ENCODE peak calls at places on chromosomes 5 and 9, in ten cellular contexts. I is mammary epithelial cell, B is hepatocyte, N is PC-3, Y is A673, Z is fibroblast of lung, T is astrocyte, V is K562, A is GM23248, E is GM23338. G is an unnamed sample.

GRCh38 chr5:57503433-57503832 is 20.8 kb upstream of the ACTBL2 start:
- DNase-seq in I (no peak), B (no peak), N (no peak), Y (no peak), Z (peak; percentile 60), T (peak; percentile 94), V (no peak), A (no peak), E (no peak), G (no peak)

GRCh38 chr5:119409235-119409815 is 43.0 kb upstream of the HSD17B4 start:
- DNase-seq in I (no peak), B (no peak), N (no peak), Y (no peak), Z (no peak), T (no peak), V (no peak), A (no peak), E (no peak), G (no peak)

GRCh38 chr5:78672154-78672553 is 23.6 kb upstream of the LHFPL2 start:
- DNase-seq in I (no peak), B (no peak), N (no peak), Y (no peak), Z (no peak), T (no peak), V (no peak), A (no peak), E (no peak), G (no peak)

GRCh38 chr9:136665704-136666363 is 3.1 kb downstream of the EGFL7 start:
- DNase-seq in I (no peak), B (peak; percentile 63), N (no peak), Y (peak; percentile 54), Z (no peak), T (no peak), V (peak; percentile 81), A (peak; percentile 36), E (peak; percentile 48), G (no peak)

GRCh38 chr9:114371986-114372917 is 15.5 kb downstream of the AKNA start:
- DNase-seq in I (peak; percentile 37), B (no peak), N (peak; percentile 76), Y (no peak), Z (no peak), T (peak; percentile 20), V (no peak), A (peak; percentile 13), E (no peak), G (no peak)

GRCh38 chr5:133524597-133524996 is 87.7 kb downstream of the FSTL4 start:
- DNase-seq in I (no peak), B (no peak), N (no peak), Y (no peak), Z (no peak), T (no peak), V (no peak), A (no peak), E (no peak), G (no peak)

GRCh38 chr9:127495884-127496555 is 44.7 kb downstream of the LRSAM1 start:
- DNase-seq in I (no peak), B (peak; percentile 3), N (no peak), Y (peak; percentile 34), Z (no peak), T (no peak), V (no peak), A (no peak), E (no peak), G (no peak)

GRCh38 chr9:92717201-92718085 is 47.2 kb downstream of the BICD2 start:
- DNase-seq in I (no peak), B (no peak), N (no peak), Y (no peak), Z (no peak), T (no peak), V (no peak), A (no peak), E (no peak), G (no peak)

GRCh38 chr5:134008257-134008749 is 3.5 kb upstream of the VDAC1 start:
- DNase-seq in I (no peak), B (no peak), N (no peak), Y (no peak), Z (no peak), T (no peak), V (no peak), A (no peak), E (no peak), G (no peak)

GRCh38 chr5:69238760-69239251 is 4.1 kb downstream of the CDK7 start:
- DNase-seq in I (peak; percentile 91), B (no peak), N (peak; percentile 89), Y (no peak), Z (peak; percentile 76), T (peak; percentile 91), V (no peak), A (peak; percentile 87), E (no peak), G (no peak)

GRCh38 chr5:154482528-154483449 is 4.8 kb upstream of the HAND1 start:
- DNase-seq in I (no peak), B (peak; percentile 81), N (no peak), Y (no peak), Z (no peak), T (no peak), V (no peak), A (no peak), E (peak; percentile 47), G (no peak)

GRCh38 chr5:52893105-52893504 is 96.0 kb upstream of the ITGA2 start:
- DNase-seq in I (peak; percentile 36), B (no peak), N (peak; percentile 23), Y (no peak), Z (peak; percentile 93), T (peak; percentile 83), V (no peak), A (peak; percentile 80), E (no peak), G (no peak)

GRCh38 chr5:124252094-124252750 is 494.2 kb downstream of the ZNF608 start:
- DNase-seq in I (no peak), B (no peak), N (no peak), Y (no peak), Z (no peak), T (peak; percentile 28), V (no peak), A (no peak), E (no peak), G (no peak)

GRCh38 chr5:522899-523657 is 1.2 kb downstream of the SLC9A3 start:
- DNase-seq in I (no peak), B (peak; percentile 57), N (no peak), Y (peak; percentile 42), Z (no peak), T (no peak), V (no peak), A (no peak), E (peak; percentile 64), G (no peak)

GRCh38 chr5:525164-525761 is 1.0 kb upstream of the SLC9A3 start:
- DNase-seq in I (no peak), B (no peak), N (no peak), Y (no peak), Z (no peak), T (no peak), V (no peak), A (no peak), E (no peak), G (no peak)

GRCh38 chr5:525916-526315 is 1.7 kb upstream of the SLC9A3 start:
- DNase-seq in I (no peak), B (no peak), N (no peak), Y (no peak), Z (no peak), T (no peak), V (no peak), A (no peak), E (no peak), G (no peak)

GRCh38 chr5:524442-525163 is at the start of gene SLC9A3:
- DNase-seq in I (no peak), B (no peak), N (no peak), Y (no peak), Z (no peak), T (no peak), V (no peak), A (no peak), E (no peak), G (no peak)

GRCh38 chr5:523658-524441 is 399 bp downstream of the SLC9A3 start:
- DNase-seq in I (no peak), B (no peak), N (no peak), Y (peak; percentile 33), Z (no peak), T (no peak), V (no peak), A (peak; percentile 31), E (peak; percentile 58), G (no peak)
- TF ChIP-seq EZH2 in I (peak; percentile 61), B (peak; percentile 87), N (peak; percentile 55), Y (peak; percentile 100), Z (peak; percentile 90), T (peak; percentile 92), V (no peak), A (peak; percentile 95), E (peak; percentile 89), G (no peak)

GRCh38 chr9:99720455-99721050 is 101.1 kb upstream of the NR4A3 start:
- DNase-seq in I (no peak), B (no peak), N (no peak), Y (no peak), Z (peak; percentile 33), T (peak; percentile 2), V (no peak), A (peak; percentile 48), E (no peak), G (no peak)
- H3K27ac ChIP-seq in I (no peak overlapping the region), B (no peak overlapping the region), N (no peak overlapping the region), Y (no peak overlapping the region), Z (no peak overlapping the region), T (no peak overlapping the region), V (no peak overlapping the region), A (peak overlapping the region; percentile 52), E (no peak overlapping the region), G (no peak overlapping the region)

DNA sequence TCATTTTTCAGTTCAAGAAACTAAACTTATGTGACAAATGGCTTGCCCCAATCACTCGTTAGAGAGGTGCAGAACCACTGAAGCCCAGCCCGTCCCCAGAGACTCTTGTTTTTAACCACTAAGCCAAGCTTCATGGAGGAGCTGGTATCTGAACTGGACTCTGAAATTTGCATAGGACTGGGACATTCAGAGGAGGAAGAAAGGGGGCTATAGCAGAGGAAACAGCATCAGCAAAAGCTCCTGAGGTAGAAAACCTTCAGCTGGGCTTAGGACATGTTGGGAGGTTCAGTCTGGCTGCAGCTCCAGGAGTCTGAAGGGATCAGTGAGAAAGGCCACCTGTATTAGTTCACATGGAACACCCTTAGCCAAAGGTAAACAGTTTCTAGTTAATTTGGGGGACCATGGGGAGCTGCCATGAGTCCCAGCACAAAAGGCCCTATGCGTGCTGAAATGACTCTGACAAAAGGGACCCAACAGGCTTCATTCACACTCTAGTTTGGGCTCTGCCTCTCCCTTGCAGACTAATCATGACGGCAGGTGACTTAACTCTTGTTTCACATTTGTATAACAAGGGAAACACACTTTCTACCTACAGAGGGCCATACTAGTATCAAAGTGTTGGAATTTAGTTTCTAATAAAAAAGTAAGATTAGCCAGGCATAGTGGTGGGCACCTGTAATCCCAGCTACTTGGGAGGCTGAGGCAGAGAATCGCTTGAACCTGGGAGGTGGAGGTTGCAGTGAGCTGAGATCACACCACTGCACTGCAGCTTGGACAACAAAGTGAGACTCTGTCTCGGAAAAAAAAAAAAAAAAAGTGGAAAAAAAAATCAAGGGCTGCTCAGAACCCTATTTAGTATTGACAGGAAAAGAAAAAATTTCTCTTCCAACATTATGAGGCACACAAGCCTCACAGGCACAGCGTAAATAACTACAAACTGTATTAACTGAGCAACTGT is 10.2 kb downstream of the FBXO10 start:
- DNase-seq in I (no peak), B (no peak), N (no peak), Y (no peak), Z (no peak), T (no peak), V (no peak), A (no peak), E (peak; percentile 35), G (no peak)
- H3K4me3 ChIP-seq in I (no peak overlapping the region), B (no peak overlapping the region), N (no peak overlapping the region), Y (no peak overlapping the region), Z (no peak overlapping the region), T (no peak overlapping the region), V (no peak overlapping the region), A (no peak overlapping the region), E (no peak overlapping the region), G (no peak overlapping the region)

GRCh38 chr5:155728146-155728856 is 598.7 kb upstream of the SGCD start:
- DNase-seq in I (peak; percentile 34), B (peak; percentile 82), N (no peak), Y (peak; percentile 13), Z (peak; percentile 15), T (peak; percentile 47), V (no peak), A (peak; percentile 74), E (peak; percentile 72), G (no peak)
- TF ChIP-seq EZH2 in I (no peak), B (peak; percentile 22), N (no peak), Y (no peak), Z (no peak), T (peak; percentile 19), V (no peak), A (no peak), E (peak; percentile 48), G (no peak)

G was measured in SK-N-MC.